ENCODE peak calls at places on chromosome 7, in four cellular contexts. S is activated naive CD4-positive, alpha-beta T cell treated with anti-CD3 and anti-CD28 coated beads for 36 hours; T is activated T-cell treated with anti-CD3 and anti-CD28 coated beads for 1 hour; N is left ventricle myocardium superior. V is an unnamed sample.

GRCh38 chr7:148543302-148543701 is 47.3 kb upstream of the C7orf33 start:
- DNase-seq in S (no peak), T (no peak), N (no peak), V (no peak)

GRCh38 chr7:123553159-123553558 is 4.5 kb downstream of the NDUFA5 start:
- DNase-seq in S (no peak), T (no peak), N (no peak), V (no peak)

GRCh38 chr7:44284216-44284615 is 41.2 kb downstream of the CAMK2B start:
- DNase-seq in S (peak), T (no peak), N (peak), V (no peak)

GRCh38 chr7:143979359-143979758 is 20.8 kb upstream of the OR6B1 start:
- DNase-seq in S (no peak), T (no peak), N (no peak), V (no peak)

GRCh38 chr7:11896663-11897062 is 64.7 kb upstream of the THSD7A start:
- DNase-seq in S (no peak), T (no peak), N (no peak), V (no peak)

GRCh38 chr7:45407730-45408406 is 166.3 kb upstream of the ADCY1 start:
- DNase-seq in S (no peak), T (no peak), N (no peak), V (no peak)

GRCh38 chr7:138064856-138065357 is 11.4 kb upstream of the AKR1D1 start:
- DNase-seq in S (no peak), T (no peak), N (no peak), V (no peak)

GRCh38 chr7:1569440-1569832 is 396 bp downstream of the PSMG3 start:
- DNase-seq in S (no peak), T (no peak), N (no peak), V (no peak)

GRCh38 chr7:155544485-155544884 is 1.9 kb downstream of the CNPY1 start:
- DNase-seq in S (no peak), T (no peak), N (no peak), V (no peak)

GRCh38 chr7:44639701-44640321 is 33.4 kb downstream of the OGDH start:
- DNase-seq in S (no peak), T (no peak), N (no peak), V (no peak)

GRCh38 chr7:122143376-122143750 is 686 bp downstream of the AASS start:
- DNase-seq in S (peak), T (no peak), N (peak), V (no peak)

GRCh38 chr7:74625446-74625845 is 32.1 kb upstream of the GTF2I start:
- DNase-seq in S (no peak), T (no peak), N (no peak), V (no peak)

GRCh38 chr7:34087892-34088891 is 182.9 kb downstream of the BMPER start:
- DNase-seq in S (peak), T (no peak), N (no peak), V (no peak)

GRCh38 chr7:151631149-151631967 is 111.7 kb upstream of the RHEB start:
- DNase-seq in S (peak), T (no peak), N (no peak), V (no peak)

GRCh38 chr7:70592171-70592570 is 539.8 kb upstream of the GALNT17 start:
- DNase-seq in S (no peak), T (no peak), N (no peak), V (no peak)

GRCh38 chr7:155221547-155221946 is 76.1 kb upstream of the INSIG1 start:
- DNase-seq in S (no peak), T (no peak), N (no peak), V (no peak)

GRCh38 chr7:14288701-14289100 is 299.2 kb upstream of the ETV1 start:
- DNase-seq in S (no peak), T (no peak), N (no peak), V (no peak)

GRCh38 chr7:156640949-156641485 is 443 bp downstream of the RNF32 start:
- DNase-seq in S (peak), T (peak), N (no peak), V (no peak)

GRCh38 chr7:138207555-138207971 is 131.3 kb downstream of the AKR1D1 start:
- DNase-seq in S (no peak), T (no peak), N (no peak), V (no peak)

GRCh38 chr7:39609462-39610149 is 13.8 kb upstream of the RALA start:
- DNase-seq in S (peak), T (no peak), N (peak), V (no peak)

GRCh38 chr7:15921576-15921975 is 235.1 kb upstream of the MEOX2 start:
- DNase-seq in S (no peak), T (no peak), N (no peak), V (no peak)

GRCh38 chr7:6243168-6243567 is 29.3 kb downstream of the CYTH3 start:
- DNase-seq in S (no peak), T (no peak), N (no peak), V (no peak)

GRCh38 chr7:30280631-30281030 is 3.8 kb upstream of the ZNRF2 start:
- DNase-seq in S (no peak), T (no peak), N (no peak), V (no peak)

GRCh38 chr7:50528266-50529092 is 36.7 kb downstream of the DDC start:
- DNase-seq in S (no peak), T (no peak), N (no peak), V (no peak)

GRCh38 chr7:74022507-74022906 is 5.5 kb upstream of the ELN start:
- DNase-seq in S (no peak), T (no peak), N (no peak), V (no peak)

GRCh38 chr7:81361769-81362168 is 408.1 kb downstream of the HGF start:
- DNase-seq in S (no peak), T (no peak), N (no peak), V (no peak)

GRCh38 chr7:154564676-154565075 is 438.2 kb downstream of the PAXIP1 start:
- DNase-seq in S (no peak), T (no peak), N (no peak), V (no peak)

GRCh38 chr7:150642926-150643325 is 10.7 kb upstream of the GIMAP6 start:
- DNase-seq in S (no peak), T (no peak), N (no peak), V (no peak)

GRCh38 chr7:45000096-45001032 is at the start of gene CCM2:
- DNase-seq in S (no peak), T (no peak), N (peak), V (no peak)

GRCh38 chr7:49775065-49775948 is 1.9 kb downstream of the VWC2 start:
- DNase-seq in S (no peak), T (no peak), N (peak), V (no peak)

GRCh38 chr7:157854066-157854891 is 517.5 kb downstream of the DNAJB6 start:
- DNase-seq in S (no peak), T (no peak), N (peak), V (no peak)

GRCh38 chr7:129010075-129010474 is 44.8 kb downstream of the TNPO3 start:
- DNase-seq in S (no peak), T (no peak), N (no peak), V (no peak)

GRCh38 chr7:95690367-95690947 is 81.9 kb upstream of the DYNC1I1 start:
- DNase-seq in S (peak), T (no peak), N (no peak), V (no peak)

GRCh38 chr7:109529712-109530111 is 960.0 kb downstream of the DNAJB9 start:
- DNase-seq in S (no peak), T (no peak), N (no peak), V (no peak)

GRCh38 chr7:140769852-140770251 is 73.3 kb downstream of the NDUFB2 start:
- DNase-seq in S (no peak), T (no peak), N (no peak), V (no peak)

GRCh38 chr7:92717601-92717981 is 118.8 kb downstream of the CDK6 start:
- DNase-seq in S (no peak), T (no peak), N (no peak), V (no peak)

GRCh38 chr7:27166475-27167169 is 1.3 kb upstream of the HOXA9 start:
- DNase-seq in S (no peak), T (no peak), N (peak), V (no peak)

GRCh38 chr7:100705341-100705752 is 574 bp upstream of the POP7 start:
- DNase-seq in S (peak), T (peak), N (peak), V (peak)

GRCh38 chr7:130793855-130794618 is 60.0 kb upstream of the KLF14 start:
- DNase-seq in S (no peak), T (no peak), N (no peak), V (no peak)

GRCh38 chr7:47521816-47522561 is 59.9 kb downstream of the TNS3 start:
- DNase-seq in S (no peak), T (no peak), N (no peak), V (no peak)